ENCODE peak calls at places on chromosomes 1 and 21, in eight cellular contexts. K, S, U, P, Z, J, V and W are unnamed samples. For H3K4me1, the result is how much of the 10 kb centered on the place peaks cover.

GRCh38 chr21:41612674-41613250 is 104.8 kb upstream of the TMPRSS2 start:
- DNase-seq in K (peak), S (peak), U (peak), P (peak), Z (no peak), J (peak), V (peak), W (peak)

GRCh38 chr1:171441278-171441677 is 44.1 kb upstream of the PRRC2C start:
- DNase-seq in K (peak), S (no peak), U (no peak), P (no peak), Z (no peak), J (no peak), V (no peak), W (no peak)

GRCh38 chr1:200917291-200917817 is 22.7 kb downstream of the INAVA start:
- DNase-seq in K (no peak), S (no peak), U (peak), P (no peak), Z (no peak), J (no peak), V (no peak), W (no peak)

GRCh38 chr1:109170051-109170775 is 43.5 kb upstream of the SARS1 start:
- DNase-seq in K (peak), S (no peak), U (no peak), P (no peak), Z (no peak), J (no peak), V (no peak), W (no peak)

GRCh38 chr1:60000625-60001024 is 72.9 kb downstream of the C1orf87 start:
- DNase-seq in K (no peak), S (no peak), U (no peak), P (no peak), Z (no peak), J (no peak), V (no peak), W (no peak)

GRCh38 chr1:16321176-16321867 is 31.0 kb downstream of the FBXO42 start:
- DNase-seq in K (no peak), S (no peak), U (no peak), P (no peak), Z (no peak), J (no peak), V (no peak), W (no peak)

GRCh38 chr1:224497714-224498573 is 63.3 kb upstream of the WDR26 start:
- DNase-seq in K (peak), S (no peak), U (no peak), P (peak), Z (no peak), J (peak), V (peak), W (no peak)

GRCh38 chr1:60290393-60290792 is 216.8 kb upstream of the C1orf87 start:
- DNase-seq in K (no peak), S (no peak), U (no peak), P (no peak), Z (no peak), J (no peak), V (no peak), W (no peak)

GRCh38 chr1:86155061-86155806 is 1.3 kb downstream of the COL24A1 start:
- DNase-seq in K (no peak), S (no peak), U (peak), P (peak), Z (no peak), J (peak), V (peak), W (peak)

GRCh38 chr1:65429078-65429477 is 8.6 kb downstream of the LEPR start:
- DNase-seq in K (no peak), S (no peak), U (no peak), P (no peak), Z (no peak), J (no peak), V (no peak), W (no peak)

GRCh38 chr1:112444269-112444668 is 48.3 kb downstream of the CTTNBP2NL start:
- DNase-seq in K (peak), S (no peak), U (no peak), P (no peak), Z (no peak), J (no peak), V (no peak), W (no peak)

GRCh38 chr1:37478451-37478871 is 4.1 kb downstream of the ZC3H12A start:
- DNase-seq in K (peak), S (peak), U (no peak), P (no peak), Z (no peak), J (no peak), V (no peak), W (no peak)

GRCh38 chr1:182939413-182939812 is 13.6 kb downstream of the SHCBP1L start:
- DNase-seq in K (no peak), S (no peak), U (no peak), P (no peak), Z (no peak), J (no peak), V (no peak), W (no peak)

GRCh38 chr1:172902200-172902599 is 148.5 kb downstream of the TNFSF18 start:
- DNase-seq in K (no peak), S (no peak), U (no peak), P (no peak), Z (no peak), J (no peak), V (no peak), W (no peak)

GRCh38 chr1:243731301-243731891 is 118.6 kb downstream of the AKT3 start:
- DNase-seq in K (peak), S (no peak), U (peak), P (peak), Z (no peak), J (no peak), V (no peak), W (no peak)

GRCh38 chr21:34952701-34953100 is 96.4 kb downstream of the RUNX1 start:
- DNase-seq in K (no peak), S (no peak), U (no peak), P (no peak), Z (no peak), J (no peak), V (no peak), W (no peak)

GRCh38 chr1:153793261-153793972 is 18.2 kb downstream of the SLC27A3 start:
- DNase-seq in K (no peak), S (no peak), U (no peak), P (no peak), Z (no peak), J (no peak), V (no peak), W (no peak)

GRCh38 chr1:62398377-62398776 is 38.5 kb upstream of the USP1 start:
- DNase-seq in K (peak), S (no peak), U (no peak), P (no peak), Z (no peak), J (no peak), V (no peak), W (no peak)

GRCh38 chr1:61743432-61743705 is 1.1 kb downstream of the PATJ start:
- DNase-seq in K (no peak), S (no peak), U (no peak), P (no peak), Z (no peak), J (no peak), V (no peak), W (no peak)

GRCh38 chr1:68174173-68175113 is 57.9 kb downstream of the WLS start:
- DNase-seq in K (peak), S (peak), U (peak), P (peak), Z (peak), J (peak), V (no peak), W (peak)

GRCh38 chr1:202967684-202968281 is 726 bp upstream of the CYB5R1 start:
- DNase-seq in K (no peak), S (peak), U (no peak), P (no peak), Z (no peak), J (no peak), V (no peak), W (no peak)

DNA sequence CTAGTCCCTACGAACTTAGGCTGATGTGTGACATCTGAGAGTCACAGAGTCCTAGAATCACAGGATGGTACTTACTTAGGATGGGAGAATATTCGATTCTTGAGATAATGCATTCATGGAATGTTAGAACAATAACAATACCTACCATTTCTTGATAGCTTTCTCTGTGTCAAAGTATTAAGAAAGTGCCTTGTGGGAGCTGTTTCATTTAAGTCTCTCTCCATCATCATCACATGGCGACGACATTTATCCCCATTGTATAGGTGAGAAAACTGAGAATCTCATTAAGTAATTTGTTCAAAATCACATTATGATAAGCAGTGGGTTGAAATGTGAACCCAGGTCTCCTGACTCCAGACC is 270.7 kb downstream of the TRABD2B start:
- DNase-seq in K (no peak), S (no peak), U (no peak), P (no peak), Z (no peak), J (no peak), V (peak), W (no peak)
- TF ChIP-seq CTCF in K (no peak), S (peak), U (no peak), P (no peak), Z (no peak), J (no peak), V (no peak), W (no peak)

DNA sequence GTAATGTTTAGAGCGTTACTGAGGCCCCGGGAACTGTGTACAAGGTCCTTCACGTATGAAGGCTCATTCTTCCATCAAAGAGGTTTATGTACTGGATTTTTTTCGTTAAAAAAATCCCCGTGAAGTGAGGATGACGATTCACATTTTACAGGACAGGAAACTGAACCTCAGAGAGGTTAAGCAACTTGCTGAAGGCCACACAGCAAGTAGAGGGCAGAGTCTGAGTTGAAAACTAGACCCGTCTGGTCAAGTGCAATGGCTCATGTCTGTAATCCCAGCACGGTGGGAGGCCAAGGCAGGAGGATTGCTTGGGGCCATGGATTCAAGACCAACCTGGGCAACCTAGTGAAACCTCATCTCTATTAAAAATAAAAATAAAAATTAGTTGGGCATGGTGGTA is 140.2 kb downstream of the KAZN start:
- DNase-seq in K (no peak), S (no peak), U (no peak), P (no peak), Z (no peak), J (no peak), V (no peak), W (no peak)
- H3K4me1 ChIP-seq in K (under half), S (under half), U (under half), P (under half), Z (under half), J (under half), V (under half), W (under half)

DNA sequence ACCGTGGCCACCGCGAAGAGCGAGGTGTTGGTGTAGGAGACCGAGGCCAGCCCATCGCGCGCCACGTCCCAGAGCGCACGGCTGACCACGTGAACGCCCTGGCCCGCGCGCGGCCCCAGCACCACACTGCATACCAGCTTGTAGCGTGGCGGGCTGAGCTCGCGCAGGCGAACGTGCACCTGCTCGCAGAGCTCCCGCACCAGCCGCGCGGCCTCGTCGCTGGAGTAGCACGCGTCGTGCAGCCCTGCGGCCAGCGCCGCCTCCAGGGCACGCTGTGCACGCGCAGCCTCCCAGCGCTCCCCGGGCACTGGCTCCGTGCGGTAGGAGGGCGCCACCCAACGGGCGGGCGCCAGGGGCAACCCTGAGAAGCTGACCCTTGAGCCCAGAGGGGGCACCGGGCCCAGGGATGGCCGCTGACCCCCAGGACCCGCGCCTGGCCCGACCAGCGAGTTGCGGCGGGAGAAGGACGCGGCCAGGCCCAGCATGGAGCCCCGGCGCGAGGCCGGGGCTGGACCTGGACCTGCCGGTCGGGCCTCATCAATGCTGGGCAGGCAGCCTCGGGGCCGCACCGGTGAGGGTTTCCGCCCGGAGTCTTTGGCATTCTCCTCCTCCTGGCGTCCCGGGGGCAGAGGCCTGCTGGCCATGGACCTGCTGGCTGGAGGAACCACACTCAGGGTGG is 987 bp downstream of the DYNLT4 start:
- DNase-seq in K (no peak), S (peak), U (no peak), P (peak), Z (no peak), J (no peak), V (no peak), W (no peak)
- H3K27ac ChIP-seq in K (peak), S (peak), U (peak), P (peak), Z (peak), J (peak), V (peak), W (peak)

GRCh38 chr1:106189780-106190179 is 866.7 kb upstream of the PRMT6 start:
- DNase-seq in K (no peak), S (no peak), U (no peak), P (no peak), Z (no peak), J (no peak), V (no peak), W (no peak)
- TF ChIP-seq CTCF in K (no peak), S (no peak), U (no peak), P (no peak), Z (no peak), J (no peak), V (peak), W (no peak)

DNA sequence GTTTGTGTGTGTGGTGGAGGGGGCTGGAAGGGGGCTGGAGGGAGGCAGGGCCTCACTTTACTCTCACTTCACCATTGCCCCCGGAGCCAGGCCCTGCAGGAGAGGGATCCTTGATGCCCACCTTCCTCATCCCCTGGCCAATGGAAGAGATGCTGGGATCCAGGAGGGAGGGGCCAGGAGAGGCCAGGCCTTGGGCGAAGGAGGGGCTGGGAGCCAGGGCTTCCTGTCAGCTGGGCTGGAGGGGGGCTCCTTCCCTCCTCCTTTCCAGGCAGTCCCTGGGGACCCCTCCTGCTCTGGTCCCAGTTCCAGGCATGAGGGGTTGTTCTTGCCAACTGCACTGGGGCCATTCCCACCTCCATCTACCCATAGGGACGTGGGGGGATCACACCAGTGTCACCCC is 5.7 kb downstream of the AHDC1 start:
- DNase-seq in K (no peak), S (no peak), U (peak), P (no peak), Z (no peak), J (peak), V (peak), W (no peak)
- H3K4me1 ChIP-seq in K (half or more), S (under half), U (half or more), P (half or more), Z (half or more), J (half or more), V (under half), W (half or more)

DNA sequence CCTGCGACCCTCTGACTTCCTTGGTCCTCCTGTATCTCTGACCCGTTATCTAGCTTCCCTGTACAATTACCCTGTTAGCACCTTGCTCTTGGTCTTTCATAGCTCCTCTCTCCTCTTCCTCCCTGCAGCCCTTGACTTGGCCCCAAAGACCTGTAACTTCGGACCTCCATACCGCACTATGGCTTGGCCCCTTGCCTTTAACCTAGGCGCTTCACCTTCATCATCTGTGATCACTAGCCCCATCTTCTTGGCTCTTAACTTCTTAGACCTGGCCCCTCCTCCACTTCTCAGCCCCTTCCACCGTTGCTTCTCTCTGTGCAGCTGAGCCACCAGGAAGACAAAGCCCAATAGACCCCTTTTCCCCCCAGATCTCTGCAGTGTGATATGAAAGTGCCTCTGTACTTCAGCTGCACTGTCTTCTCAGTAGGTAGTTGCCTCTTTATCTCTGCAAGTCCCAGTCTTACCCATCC is 733 bp downstream of the ZNF691 start:
- DNase-seq in K (no peak), S (no peak), U (no peak), P (no peak), Z (no peak), J (no peak), V (no peak), W (no peak)
- H3K27ac ChIP-seq in K (peak), S (peak), U (peak), P (peak), Z (peak), J (peak), V (no peak), W (peak)

GRCh38 chr1:22784317-22784716 is 73.7 kb downstream of the EPHB2 start:
- DNase-seq in K (no peak), S (no peak), U (no peak), P (no peak), Z (no peak), J (no peak), V (no peak), W (no peak)

GRCh38 chr1:22784737-22785136 is 74.1 kb downstream of the EPHB2 start:
- DNase-seq in K (no peak), S (no peak), U (no peak), P (no peak), Z (no peak), J (no peak), V (no peak), W (no peak)

GRCh38 chr1:22787636-22788035 is 77.0 kb downstream of the EPHB2 start:
- DNase-seq in K (no peak), S (no peak), U (no peak), P (no peak), Z (no peak), J (no peak), V (no peak), W (no peak)

GRCh38 chr1:22786719-22787489 is 76.3 kb downstream of the EPHB2 start:
- DNase-seq in K (no peak), S (no peak), U (no peak), P (no peak), Z (no peak), J (no peak), V (no peak), W (no peak)

GRCh38 chr1:22786101-22786500 is 75.5 kb downstream of the EPHB2 start:
- DNase-seq in K (no peak), S (no peak), U (no peak), P (no peak), Z (no peak), J (no peak), V (no peak), W (no peak)
- TF ChIP-seq CTCF in K (no peak), S (no peak), U (no peak), P (no peak), Z (no peak), J (no peak), V (no peak), W (no peak)

DNA sequence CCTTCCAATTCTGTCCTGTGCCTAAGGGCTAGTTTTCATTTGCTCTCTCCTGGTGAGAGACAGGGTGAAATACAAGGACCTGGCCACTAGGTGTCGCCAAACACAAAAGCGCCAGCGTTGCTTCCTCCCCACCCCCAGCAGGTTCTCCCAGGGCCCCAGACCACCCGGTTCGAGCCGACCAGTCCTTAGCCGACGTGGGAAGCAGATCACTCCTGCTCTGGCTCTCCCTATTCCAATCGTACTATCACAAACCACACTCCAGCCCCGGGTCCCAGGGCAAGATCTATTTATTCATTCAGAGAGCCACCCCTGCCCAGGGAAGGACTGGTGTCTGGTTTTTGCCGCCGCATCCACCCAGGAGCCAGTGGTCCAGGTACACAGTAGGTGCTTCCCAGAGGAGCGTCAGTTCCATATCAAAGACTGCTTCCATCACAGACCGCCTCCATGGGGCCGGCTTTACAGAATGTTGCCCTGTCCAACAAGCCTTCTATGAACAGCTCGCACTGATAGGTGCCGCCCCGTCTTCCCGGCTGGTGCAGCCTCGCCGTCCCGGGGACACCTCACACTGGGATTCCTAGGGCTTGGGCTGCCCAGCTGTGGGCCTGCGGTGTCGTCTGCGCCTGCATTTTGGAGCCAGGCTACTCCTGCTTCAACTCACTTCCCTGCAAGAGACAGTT is 35.0 kb downstream of the CTNNBIP1 start:
- DNase-seq in K (peak), S (peak), U (peak), P (peak), Z (no peak), J (peak), V (peak), W (peak)
- H3K4me1 ChIP-seq in K (under half), S (under half), U (under half), P (under half), Z (under half), J (under half), V (under half), W (under half)